ENCODE peak calls at places on chromosomes 3 and 15, in seven cellular contexts. A is vagina; I is stimulated activated CD4-positive, alpha-beta T cell treated with anti-CD3 and anti-CD28 coated beads, Interleukin-1b, Interleukin-23, amount 100 ng/mL, for 1 hour; P is B cell; H is lower lobe of right lung; U is stimulated activated CD8-positive, alpha-beta memory T cell treated with anti-CD3 and anti-CD28 coated beads, Interleukin-15, amount 100 ng/mL, for 48 hours; N is stimulated activated naive CD8-positive, alpha-beta T cell treated with anti-CD3 and anti-CD28 coated beads, Interleukin-15, Interleukin-2, amounts not matched to agents 100 U/mL and 50 U/mL, for 24 hours. S is an unnamed sample.

GRCh38 chr15:101322016-101322695 is 27.1 kb upstream of the SNRPA1 start:
- DNase-seq in A (no peak), I (no peak), P (no peak), H (no peak), U (no peak), N (no peak), S (no peak)

GRCh38 chr15:74406992-74407705 is 26.6 kb downstream of the SEMA7A start:
- DNase-seq in A (no peak), I (no peak), P (no peak), H (no peak), U (no peak), N (no peak), S (no peak)

GRCh38 chr15:101662203-101662602 is 10.0 kb upstream of the TM2D3 start:
- DNase-seq in A (no peak), I (no peak), P (no peak), H (no peak), U (no peak), N (no peak), S (no peak)

GRCh38 chr3:41933154-41933676 is 28.7 kb downstream of the ULK4 start:
- DNase-seq in A (no peak), I (no peak), P (no peak), H (no peak), U (no peak), N (no peak), S (no peak)

GRCh38 chr3:102398196-102398595 is 36.6 kb upstream of the ZPLD1 start:
- DNase-seq in A (no peak), I (no peak), P (no peak), H (no peak), U (no peak), N (no peak), S (no peak)

GRCh38 chr15:37585966-37586656 is 348.3 kb upstream of the TMCO5A start:
- DNase-seq in A (no peak), I (no peak), P (no peak), H (no peak), U (no peak), N (no peak), S (no peak)

GRCh38 chr15:52256930-52257733 is 38.5 kb downstream of the MYO5C start:
- DNase-seq in A (no peak), I (no peak), P (no peak), H (no peak), U (no peak), N (no peak), S (no peak)

GRCh38 chr15:73939138-73939537 is 12.9 kb downstream of the LOXL1 start:
- DNase-seq in A (no peak), I (no peak), P (no peak), H (peak), U (no peak), N (no peak), S (no peak)

GRCh38 chr15:51283026-51283425 is 55.4 kb downstream of the CYP19A1 start:
- DNase-seq in A (no peak), I (no peak), P (no peak), H (no peak), U (no peak), N (no peak), S (no peak)

GRCh38 chr15:100900895-100901169 is 18.3 kb upstream of the LRRK1 start:
- DNase-seq in A (no peak), I (no peak), P (no peak), H (no peak), U (no peak), N (no peak), S (no peak)

GRCh38 chr15:55222588-55222987 is 25.8 kb upstream of the RSL24D1 start:
- DNase-seq in A (no peak), I (no peak), P (peak), H (no peak), U (no peak), N (no peak), S (no peak)

GRCh38 chr3:106401666-106402319 is 533.0 kb upstream of the CBLB start:
- DNase-seq in A (no peak), I (no peak), P (no peak), H (no peak), U (no peak), N (no peak), S (no peak)